ENCODE peak calls at places on chromosomes 5 and 9, in nine cellular contexts. G, C, K, W, T, N, Z, B and L are unnamed samples.
A peak's percentile ranks its signal among the peaks of the same experiment; 100 is the strongest.

GRCh38 chr9:118631956-118632355 is 737.3 kb downstream of the BRINP1 start:
- DNase-seq in G (no peak), C (no peak), K (no peak), W (no peak), T (no peak), N (no peak), Z (no peak), B (no peak), L (no peak)

GRCh38 chr9:76649894-76650293 is 114.3 kb upstream of the PCA3 start:
- DNase-seq in G (no peak), C (no peak), K (no peak), W (no peak), T (no peak), N (no peak), Z (no peak), B (no peak), L (no peak)

GRCh38 chr5:73596705-73597328 is 29.2 kb upstream of the ARHGEF28 start:
- DNase-seq in G (no peak), C (peak; percentile 23), K (peak; percentile 81), W (peak; percentile 20), T (no peak), N (no peak), Z (peak; percentile 65), B (no peak), L (peak; percentile 39)

GRCh38 chr5:171801-172331 is 19.4 kb upstream of the LRRC14B start:
- DNase-seq in G (no peak), C (no peak), K (no peak), W (no peak), T (peak; percentile 56), N (peak; percentile 63), Z (peak; percentile 4), B (no peak), L (no peak)

GRCh38 chr9:114078021-114078780 is at the start of gene AMBP:
- DNase-seq in G (no peak), C (no peak), K (no peak), W (no peak), T (peak; percentile 53), N (no peak), Z (peak; percentile 82), B (no peak), L (no peak)

GRCh38 chr5:58276431-58276830 is 183.5 kb downstream of the PLK2 start:
- DNase-seq in G (no peak), C (no peak), K (no peak), W (no peak), T (no peak), N (no peak), Z (no peak), B (no peak), L (peak; percentile 61)

GRCh38 chr5:119426059-119426458 is 26.2 kb upstream of the HSD17B4 start:
- DNase-seq in G (no peak), C (no peak), K (no peak), W (no peak), T (no peak), N (no peak), Z (no peak), B (no peak), L (no peak)

GRCh38 chr9:136664000-136664798 is 1.5 kb downstream of the EGFL7 start:
- DNase-seq in G (no peak), C (no peak), K (no peak), W (no peak), T (no peak), N (no peak), Z (no peak), B (no peak), L (no peak)

GRCh38 chr5:174831985-174832384 is 107.6 kb downstream of the MSX2 start:
- DNase-seq in G (no peak), C (peak; percentile 39), K (no peak), W (no peak), T (no peak), N (no peak), Z (no peak), B (no peak), L (no peak)

DNA sequence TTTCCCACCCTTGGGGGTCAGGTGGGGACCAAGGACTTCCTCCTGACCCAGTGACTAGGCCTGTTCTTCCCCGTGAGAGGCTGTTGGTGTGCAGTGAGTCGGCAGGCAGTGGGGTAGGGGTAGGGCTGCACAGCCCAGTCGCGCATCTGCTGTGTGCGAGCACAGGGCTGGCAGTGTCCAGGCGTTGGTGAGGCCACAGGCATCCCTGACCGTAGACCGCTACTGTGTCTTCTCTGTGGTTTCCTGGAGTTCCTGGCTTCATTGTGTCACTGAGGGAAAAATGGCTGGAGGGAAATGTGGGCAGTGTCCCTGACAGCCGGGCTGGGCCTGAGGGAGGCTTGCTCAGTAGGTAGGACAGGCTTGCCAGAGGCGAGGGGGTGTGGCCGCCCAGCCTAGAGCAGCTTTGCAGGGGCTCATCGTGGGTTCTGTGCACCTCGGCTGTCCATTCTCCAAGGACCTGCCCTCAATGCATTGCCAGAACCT is 95.4 kb downstream of the CACNA1B start:
- DNase-seq in G (no peak), C (no peak), K (no peak), W (no peak), T (peak; percentile 41), N (peak; percentile 51), Z (no peak), B (no peak), L (no peak)
- H3K9me3 ChIP-seq in G (no peaks in the 10 kb centered on the region), C (no peaks in the 10 kb centered on the region), K (no peaks in the 10 kb centered on the region), W (peaks cover 64% of the 10 kb centered on the region), T (no peaks in the 10 kb centered on the region), N (no peaks in the 10 kb centered on the region), Z (no peaks in the 10 kb centered on the region), B (no peaks in the 10 kb centered on the region), L (no peaks in the 10 kb centered on the region)

DNA sequence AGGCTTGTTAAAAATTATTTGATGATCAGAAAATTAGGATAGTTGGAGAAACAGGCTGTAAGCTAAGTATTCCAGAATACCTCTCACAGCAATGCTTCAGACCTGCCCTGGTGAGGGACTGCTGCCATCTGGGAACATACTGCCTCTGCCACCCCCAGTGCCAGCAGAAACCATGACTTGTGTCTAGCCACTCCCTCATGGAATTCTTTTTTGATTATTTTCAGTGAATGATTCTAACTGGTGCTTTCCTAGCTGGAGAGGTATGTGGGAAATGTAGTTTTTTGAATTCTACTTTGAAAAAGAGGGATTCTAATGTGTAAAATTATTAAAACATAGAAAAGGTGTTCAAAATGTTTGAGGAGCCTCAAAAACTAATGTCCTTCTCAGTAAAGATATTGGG is 126.3 kb downstream of the HMHB1 start:
- DNase-seq in G (no peak), C (peak; percentile 20), K (no peak), W (peak; percentile 16), T (no peak), N (no peak), Z (no peak), B (no peak), L (no peak)
- H3K9me3 ChIP-seq in G (no peaks in the 10 kb centered on the region), C (no peaks in the 10 kb centered on the region), K (no peaks in the 10 kb centered on the region), W (peaks cover 7% of the 10 kb centered on the region), T (peaks cover 15% of the 10 kb centered on the region), N (peaks cover 2% of the 10 kb centered on the region), Z (no peaks in the 10 kb centered on the region), B (peaks cover 16% of the 10 kb centered on the region), L (no peaks in the 10 kb centered on the region)

GRCh38 chr5:114362197-114362976 is 517 bp downstream of the KCNN2 start:
- DNase-seq in G (no peak), C (peak; percentile 34), K (peak; percentile 88), W (peak; percentile 38), T (no peak), N (peak; percentile 72), Z (no peak), B (no peak), L (no peak)

GRCh38 chr5:114369680-114370417 is 8.0 kb downstream of the KCNN2 start:
- DNase-seq in G (no peak), C (no peak), K (no peak), W (no peak), T (no peak), N (no peak), Z (no peak), B (no peak), L (no peak)

GRCh38 chr5:114363837-114364236 is 2.0 kb downstream of the KCNN2 start:
- DNase-seq in G (no peak), C (no peak), K (peak; percentile 29), W (no peak), T (no peak), N (no peak), Z (no peak), B (no peak), L (no peak)

GRCh38 chr5:114362977-114363721 is 1.3 kb downstream of the KCNN2 start:
- DNase-seq in G (no peak), C (no peak), K (peak; percentile 56), W (peak; percentile 37), T (no peak), N (peak; percentile 67), Z (no peak), B (no peak), L (no peak)

DNA sequence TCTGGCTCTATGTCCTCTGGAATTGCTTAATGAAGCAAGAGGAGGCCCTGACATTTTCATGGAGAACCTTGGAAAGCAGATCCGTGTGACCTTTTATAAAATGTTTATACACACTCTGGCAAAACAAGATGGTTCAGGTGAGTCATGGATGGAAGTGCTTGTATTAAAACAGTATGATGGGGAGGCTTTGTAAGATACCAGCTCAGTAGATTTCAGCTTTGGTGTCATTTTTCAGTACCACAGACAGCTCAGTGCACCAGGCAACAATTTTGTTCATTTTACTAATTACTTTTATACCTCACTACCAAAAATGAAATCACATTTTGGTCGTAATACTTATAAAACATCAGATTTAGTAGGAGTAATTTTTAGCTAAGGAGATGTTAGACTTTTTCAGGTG is 5.2 kb downstream of the KCNN2 start:
- DNase-seq in G (no peak), C (no peak), K (no peak), W (peak; percentile 65), T (no peak), N (no peak), Z (no peak), B (no peak), L (peak; percentile 27)
- H3K9me3 ChIP-seq in G (no peaks in the 10 kb centered on the region), C (no peaks in the 10 kb centered on the region), K (no peaks in the 10 kb centered on the region), W (no peaks in the 10 kb centered on the region), T (no peaks in the 10 kb centered on the region), N (no peaks in the 10 kb centered on the region), Z (no peaks in the 10 kb centered on the region), B (no peaks in the 10 kb centered on the region), L (no peaks in the 10 kb centered on the region)

DNA sequence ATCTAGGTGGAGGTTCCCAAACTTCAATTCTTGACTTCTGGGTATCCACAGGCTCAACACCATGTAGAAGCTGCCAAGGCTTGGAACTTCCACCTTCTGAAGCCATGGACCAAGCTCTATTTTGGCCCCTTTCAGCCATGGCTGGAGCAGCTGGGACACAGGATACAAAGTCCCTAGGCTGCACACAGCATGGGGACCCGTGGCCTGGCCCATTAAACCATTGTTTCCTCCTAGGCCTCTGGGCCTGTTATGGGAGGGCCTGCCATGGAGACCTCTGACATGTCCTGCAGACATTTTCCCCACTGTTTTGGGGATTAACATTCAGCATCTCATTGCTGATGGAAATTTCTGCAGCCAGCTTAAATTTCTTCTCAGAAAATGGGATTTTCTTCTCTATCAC is 1908.0 kb downstream of the EFNA5 start:
- DNase-seq in G (no peak), C (no peak), K (no peak), W (no peak), T (no peak), N (no peak), Z (no peak), B (no peak), L (no peak)
- H3K9me3 ChIP-seq in G (no peaks in the 10 kb centered on the region), C (no peaks in the 10 kb centered on the region), K (no peaks in the 10 kb centered on the region), W (peaks cover 11% of the 10 kb centered on the region), T (peaks cover 13% of the 10 kb centered on the region), N (peaks cover 9% of the 10 kb centered on the region), Z (no peaks in the 10 kb centered on the region), B (peaks cover 32% of the 10 kb centered on the region), L (no peaks in the 10 kb centered on the region)

GRCh38 chr5:141403387-141403786 is 809 bp downstream of the PCDHGA9 start:
- DNase-seq in G (no peak), C (no peak), K (no peak), W (no peak), T (no peak), N (no peak), Z (no peak), B (no peak), L (no peak)
- H3K9me3 ChIP-seq in G (peaks cover 21% of the 10 kb centered on the region), C (peaks cover 4% of the 10 kb centered on the region), K (peaks cover 16% of the 10 kb centered on the region), W (peaks cover 58% of the 10 kb centered on the region), T (peaks cover 89% of the 10 kb centered on the region), N (peaks cover 39% of the 10 kb centered on the region), Z (no peaks in the 10 kb centered on the region), B (peaks cover 97% of the 10 kb centered on the region), L (no peaks in the 10 kb centered on the region)